ENCODE peak calls at places on chromosomes 11 and 22, in eight cellular contexts. G is kidney; L is activated CD4-positive, alpha-beta T cell treated with anti-CD3 and anti-CD28 coated beads, Interleukin-2, amount 50 U/mL, for 48 hours; H is WTC11; T is GM23338; M is HTR-8/SVneo; I is B cell; Q is cardiac muscle cell. N is an unnamed sample.

GRCh38 chr11:11435673-11436072 is 82.6 kb upstream of the CSNK2A3 start:
- DNase-seq in G (no peak), L (no peak), H (no peak), T (no peak), M (no peak), I (no peak), Q (no peak), N (no peak)

GRCh38 chr11:121696177-121696863 is 243.6 kb upstream of the SORL1-AS1 start:
- DNase-seq in G (no peak), L (no peak), H (no peak), T (peak), M (no peak), I (no peak), Q (peak), N (peak)

GRCh38 chr11:102046841-102047240 is 396 bp upstream of the CFAP300 start:
- DNase-seq in G (no peak), L (no peak), H (no peak), T (no peak), M (no peak), I (no peak), Q (no peak), N (no peak)

GRCh38 chr11:100791103-100791502 is 104.0 kb downstream of the ARHGAP42 start:
- DNase-seq in G (no peak), L (no peak), H (peak), T (peak), M (no peak), I (no peak), Q (no peak), N (no peak)

GRCh38 chr22:35637254-35637653 is 11.0 kb upstream of the APOL6 start:
- DNase-seq in G (no peak), L (no peak), H (no peak), T (no peak), M (no peak), I (no peak), Q (no peak), N (no peak)

GRCh38 chr22:25698461-25698860 is 43.5 kb upstream of the MYO18B start:
- DNase-seq in G (peak), L (no peak), H (no peak), T (no peak), M (no peak), I (no peak), Q (no peak), N (no peak)

GRCh38 chr11:120224872-120225371 is 14.1 kb downstream of the OAF start:
- DNase-seq in G (peak), L (no peak), H (no peak), T (no peak), M (no peak), I (no peak), Q (peak), N (peak)

GRCh38 chr11:19458721-19459120 is 218.0 kb upstream of the E2F8 start:
- DNase-seq in G (no peak), L (no peak), H (no peak), T (no peak), M (no peak), I (no peak), Q (no peak), N (no peak)

GRCh38 chr11:131370090-131370751 is at the start of gene NTM:
- DNase-seq in G (no peak), L (no peak), H (no peak), T (peak), M (no peak), I (no peak), Q (peak), N (peak)

GRCh38 chr22:22037740-22038139 is 55.2 kb upstream of the TOP3B start:
- DNase-seq in G (no peak), L (no peak), H (no peak), T (no peak), M (no peak), I (no peak), Q (peak), N (no peak)

GRCh38 chr11:62338218-62338617 is 970 bp downstream of the ASRGL1 start:
- DNase-seq in G (no peak), L (no peak), H (no peak), T (no peak), M (no peak), I (no peak), Q (no peak), N (no peak)

GRCh38 chr11:28735511-28735910 is 627.3 kb downstream of the METTL15 start:
- DNase-seq in G (no peak), L (no peak), H (no peak), T (no peak), M (no peak), I (no peak), Q (no peak), N (no peak)

GRCh38 chr11:80109031-80109430 is 668.2 kb upstream of the TENM4 start:
- DNase-seq in G (no peak), L (no peak), H (no peak), T (no peak), M (no peak), I (no peak), Q (no peak), N (no peak)

GRCh38 chr11:129740877-129741276 is 74.8 kb upstream of the TMEM45B start:
- DNase-seq in G (no peak), L (no peak), H (no peak), T (no peak), M (no peak), I (no peak), Q (no peak), N (no peak)

GRCh38 chr11:74937696-74938475 is 11.0 kb downstream of the XRRA1 start:
- DNase-seq in G (no peak), L (no peak), H (no peak), T (no peak), M (no peak), I (no peak), Q (peak), N (no peak)

GRCh38 chr11:65627202-65627601 is 10.7 kb upstream of the SIPA1 start:
- DNase-seq in G (no peak), L (no peak), H (no peak), T (no peak), M (no peak), I (no peak), Q (no peak), N (no peak)

GRCh38 chr11:587978-588380 is 11.7 kb downstream of the PHRF1 start:
- DNase-seq in G (no peak), L (peak), H (no peak), T (no peak), M (peak), I (no peak), Q (peak), N (no peak)

GRCh38 chr11:26953770-26954392 is 40.0 kb upstream of the FIBIN start:
- DNase-seq in G (no peak), L (no peak), H (no peak), T (no peak), M (no peak), I (no peak), Q (peak), N (no peak)

N was measured in left cardiac atrium.